ENCODE peak calls at places on chromosome 21, in eight cellular contexts. R is GM23338, Y is esophagus squamous epithelium, J is HepG2, V is AG09319, O is endothelial cell, A is WTC11, N is GM20000. H is an unnamed sample.

GRCh38 chr21:24046816-24047443 is 1560.4 kb downstream of the MRPL39 start:
- DNase-seq in R (no peak), Y (no peak), J (no peak), V (no peak), O (no peak), A (no peak), N (no peak), H (no peak)

GRCh38 chr21:20463362-20463761 is 534.8 kb upstream of the NCAM2 start:
- DNase-seq in R (no peak), Y (no peak), J (no peak), V (no peak), O (no peak), A (no peak), N (no peak), H (no peak)

GRCh38 chr21:22201669-22202068 is 1203.5 kb downstream of the NCAM2 start:
- DNase-seq in R (no peak), Y (no peak), J (no peak), V (no peak), O (no peak), A (no peak), N (no peak), H (no peak)

GRCh38 chr21:41752231-41752681 is 14.6 kb downstream of the RIPK4 start:
- DNase-seq in R (no peak), Y (no peak), J (no peak), V (no peak), O (no peak), A (no peak), N (no peak), H (no peak)

GRCh38 chr21:33202464-33203363 is 27.0 kb upstream of the IFNAR2 start:
- DNase-seq in R (no peak), Y (no peak), J (no peak), V (no peak), O (no peak), A (no peak), N (no peak), H (no peak)

GRCh38 chr21:18041012-18041411 is 203.6 kb upstream of the CHODL start:
- DNase-seq in R (peak), Y (no peak), J (peak), V (no peak), O (peak), A (peak), N (peak), H (no peak)

GRCh38 chr21:38853421-38853919 is 47.7 kb downstream of the ETS2 start:
- DNase-seq in R (no peak), Y (no peak), J (peak), V (no peak), O (no peak), A (no peak), N (no peak), H (no peak)

GRCh38 chr21:43938751-43939442 is 73.2 kb upstream of the TRAPPC10 start:
- DNase-seq in R (peak), Y (peak), J (peak), V (no peak), O (peak), A (peak), N (peak), H (peak)

GRCh38 chr21:37711294-37711844 is 204.9 kb downstream of the KCNJ6 start:
- DNase-seq in R (no peak), Y (no peak), J (no peak), V (no peak), O (no peak), A (no peak), N (no peak), H (no peak)

GRCh38 chr21:42384184-42384583 is 11.7 kb downstream of the TMPRSS3 start:
- DNase-seq in R (no peak), Y (no peak), J (no peak), V (no peak), O (no peak), A (no peak), N (no peak), H (no peak)

GRCh38 chr21:41121785-41122415 is 46.1 kb upstream of the BACE2 start:
- DNase-seq in R (peak), Y (peak), J (peak), V (peak), O (peak), A (peak), N (peak), H (no peak)

GRCh38 chr21:16534408-16535099 is 804.8 kb downstream of the USP25 start:
- DNase-seq in R (no peak), Y (no peak), J (no peak), V (peak), O (no peak), A (no peak), N (no peak), H (no peak)

GRCh38 chr21:17889171-17889570 is 70.0 kb upstream of the C21orf91 start:
- DNase-seq in R (no peak), Y (no peak), J (no peak), V (no peak), O (no peak), A (no peak), N (no peak), H (no peak)

GRCh38 chr21:31872452-31873274 is at the start of gene HUNK:
- DNase-seq in R (peak), Y (no peak), J (peak), V (no peak), O (peak), A (peak), N (peak), H (peak)
- TF ChIP-seq CTCF in R (peak), Y (no peak), J (peak), V (peak), O (no peak), A (no peak), N (no peak), H (no peak)

GRCh38 chr21:34803792-34804440 is 135.1 kb downstream of the CLIC6 start:
- DNase-seq in R (no peak), Y (no peak), J (no peak), V (no peak), O (no peak), A (no peak), N (no peak), H (no peak)

GRCh38 chr21:34802180-34802899 is 133.5 kb downstream of the CLIC6 start:
- DNase-seq in R (no peak), Y (no peak), J (no peak), V (no peak), O (no peak), A (no peak), N (no peak), H (no peak)

GRCh38 chr21:34799092-34799491 is 130.3 kb downstream of the CLIC6 start:
- DNase-seq in R (no peak), Y (no peak), J (no peak), V (no peak), O (no peak), A (no peak), N (no peak), H (no peak)

GRCh38 chr21:34800797-34801518 is 132.2 kb downstream of the CLIC6 start:
- DNase-seq in R (no peak), Y (no peak), J (no peak), V (no peak), O (no peak), A (no peak), N (no peak), H (no peak)

DNA sequence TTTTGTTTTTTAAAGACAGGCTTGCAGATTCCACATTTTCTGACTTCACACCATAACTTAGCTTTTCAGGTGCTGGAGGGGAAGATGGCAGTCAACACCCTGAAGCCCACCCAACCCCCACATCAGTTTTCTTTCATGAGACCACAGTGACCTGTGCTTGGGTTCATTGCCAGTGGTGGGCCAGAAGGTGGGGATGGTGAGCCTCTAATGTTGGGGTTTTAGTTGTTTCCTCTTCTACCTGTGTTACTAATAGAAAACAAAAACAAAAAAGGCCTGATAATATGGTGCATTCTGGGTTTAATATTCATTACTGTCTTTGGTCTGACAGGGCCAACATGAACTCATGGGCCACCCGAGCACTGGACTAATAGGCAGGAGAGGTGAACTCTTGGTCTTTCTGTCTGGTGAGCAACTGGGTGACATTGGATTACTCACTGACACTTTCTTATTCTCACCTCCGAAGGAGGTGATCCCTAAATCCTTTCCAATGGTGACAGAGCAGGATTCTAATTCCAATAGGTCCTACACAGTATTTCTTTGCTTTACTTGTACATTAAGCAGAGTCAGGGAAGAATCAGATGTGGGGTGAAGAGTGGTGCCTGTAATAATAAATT is 132.8 kb downstream of the CLIC6 start:
- DNase-seq in R (peak), Y (no peak), J (no peak), V (no peak), O (peak), A (peak), N (peak), H (peak)
- TF ChIP-seq CTCF in R (peak), Y (peak), J (peak), V (no peak), O (peak), A (no peak), N (peak), H (peak)

DNA sequence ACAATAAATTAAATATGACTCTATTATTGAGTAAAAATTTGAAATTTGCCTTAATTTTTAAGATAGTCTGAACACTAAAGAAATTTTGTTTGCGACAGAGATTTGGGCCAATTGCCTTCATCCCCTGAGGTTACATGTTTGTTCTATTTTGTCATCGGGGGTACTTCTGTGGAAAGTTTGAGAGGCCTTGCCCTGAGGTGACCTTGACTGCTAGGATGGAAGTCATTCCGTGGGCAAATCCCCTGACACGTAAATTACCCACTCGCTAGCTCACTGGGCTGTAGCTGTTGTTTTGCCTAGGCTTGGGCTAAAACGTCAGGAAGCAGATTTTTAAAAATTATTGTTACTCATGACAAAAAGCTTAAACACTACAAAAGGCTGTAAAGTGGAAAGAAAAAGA is 142.5 kb downstream of the MRPS6 start:
- DNase-seq in R (no peak), Y (no peak), J (no peak), V (no peak), O (no peak), A (no peak), N (no peak), H (no peak)
- TF ChIP-seq CTCF in R (no peak), Y (no peak), J (no peak), V (no peak), O (no peak), A (no peak), N (no peak), H (no peak)

GRCh38 chr21:45443595-45444181 is 38.7 kb downstream of the COL18A1 start:
- DNase-seq in R (no peak), Y (no peak), J (no peak), V (no peak), O (no peak), A (no peak), N (no peak), H (no peak)
- TF ChIP-seq CTCF in R (peak), Y (no peak), J (peak), V (no peak), O (no peak), A (no peak), N (no peak), H (no peak)

DNA sequence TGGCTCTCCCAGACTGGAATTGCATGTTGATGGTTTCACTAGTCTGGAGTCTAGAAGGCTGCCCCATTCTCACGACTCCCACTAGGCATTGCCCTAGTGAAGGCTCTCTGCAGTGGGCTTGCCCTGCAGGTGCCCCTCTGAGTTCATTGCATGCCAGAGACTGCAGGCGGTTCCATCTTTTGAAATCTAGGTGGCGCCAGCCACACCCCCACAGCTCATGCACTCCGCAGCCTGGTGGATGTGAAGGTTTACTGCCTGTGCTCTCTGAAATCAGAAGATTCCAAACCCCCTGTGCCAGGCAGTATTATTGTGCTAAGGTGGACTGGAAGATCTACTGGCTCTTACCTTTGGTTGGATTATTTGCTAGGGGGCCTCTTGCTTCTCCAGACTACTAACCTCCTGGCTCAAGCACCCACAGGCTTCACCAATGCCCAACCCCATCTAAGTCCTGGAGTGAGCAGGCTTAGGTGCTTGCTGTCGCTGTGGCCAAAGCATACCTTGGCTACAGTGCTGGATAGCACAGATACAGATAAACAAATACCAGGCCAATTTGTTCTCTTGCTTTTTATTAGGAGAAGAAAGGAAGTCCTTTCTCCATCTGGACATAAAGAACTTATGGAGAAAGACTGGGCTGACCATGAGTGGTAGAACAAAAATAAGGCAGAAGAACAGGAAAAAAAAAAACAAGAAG is 83.5 kb upstream of the SIM2 start:
- DNase-seq in R (peak), Y (no peak), J (peak), V (no peak), O (no peak), A (peak), N (no peak), H (no peak)
- TF ChIP-seq CTCF in R (peak), Y (no peak), J (peak), V (no peak), O (peak), A (peak), N (no peak), H (peak)

H was measured in GM13977.